ENCODE peak calls at places on chromosomes 2 and 18, in five cellular contexts. U, S, Y, J and Z are unnamed samples. For H3K27me3, the result is how much of the 10 kb centered on the place peaks cover.

GRCh38 chr2:101255501-101255900 is 2.8 kb downstream of the CNOT11 start:
- DNase-seq in J (no peak), Y (no peak), S (no peak), U (no peak), Z (peak)

GRCh38 chr2:11141319-11141718 is 13.9 kb upstream of the SLC66A3 start:
- DNase-seq in Y (no peak), S (no peak), J (no peak), U (no peak), Z (no peak)

GRCh38 chr2:119082821-119083400 is 75.6 kb downstream of the C1QL2 start:
- DNase-seq in Y (no peak), S (no peak), J (no peak), U (no peak), Z (no peak)

GRCh38 chr2:226174390-226174789 is 625.2 kb downstream of the IRS1 start:
- DNase-seq in J (no peak), U (no peak), S (no peak), Y (no peak), Z (no peak)

GRCh38 chr18:49560277-49561126 is 1.4 kb upstream of the LIPG start:
- DNase-seq in Y (peak), U (no peak), J (no peak), S (peak), Z (no peak)

GRCh38 chr2:56713161-56713676 is 529.4 kb downstream of the CCDC85A start:
- DNase-seq in U (no peak), S (no peak), Y (no peak), J (no peak), Z (peak)

GRCh38 chr2:61426267-61426897 is 44.5 kb downstream of the USP34 start:
- DNase-seq in J (peak), U (no peak), S (peak), Y (peak), Z (no peak)

GRCh38 chr2:12456293-12457151 is 260.2 kb upstream of the TRIB2 start:
- DNase-seq in S (peak), Y (peak), U (peak), J (peak), Z (peak)

GRCh38 chr18:9038277-9038871 is 64.1 kb upstream of the NDUFV2 start:
- DNase-seq in S (no peak), U (peak), J (no peak), Y (no peak), Z (no peak)

GRCh38 chr2:64035067-64035942 is 16.1 kb upstream of the VPS54 start:
- DNase-seq in Y (no peak), U (no peak), J (no peak), S (no peak), Z (no peak)

GRCh38 chr2:234500394-234501006 is 3.6 kb upstream of the ARL4C start:
- DNase-seq in Y (no peak), U (no peak), S (peak), J (peak), Z (peak)

GRCh38 chr2:156748238-156748637 is 312.1 kb downstream of the GPD2 start:
- DNase-seq in Y (no peak), J (no peak), S (no peak), U (no peak), Z (no peak)

GRCh38 chr2:218895326-218895725 is 14.7 kb downstream of the WNT10A start:
- DNase-seq in Y (no peak), S (no peak), U (no peak), J (no peak), Z (no peak)

GRCh38 chr2:218895758-218896500 is 15.3 kb downstream of the WNT10A start:
- DNase-seq in Y (no peak), J (no peak), S (no peak), U (no peak), Z (no peak)

GRCh38 chr2:218892693-218893348 is 12.2 kb downstream of the WNT10A start:
- DNase-seq in Y (peak), U (no peak), J (peak), S (peak), Z (peak)

GRCh38 chr2:218893349-218894167 is 12.9 kb downstream of the WNT10A start:
- DNase-seq in S (no peak), J (no peak), Y (no peak), U (no peak), Z (no peak)

GRCh38 chr2:218894168-218895157 is 13.8 kb downstream of the WNT10A start:
- DNase-seq in U (no peak), J (no peak), S (no peak), Y (no peak), Z (no peak)
- H3K27me3 ChIP-seq in U (under half), J (under half), S (half or more), Y (under half), Z (half or more)

DNA sequence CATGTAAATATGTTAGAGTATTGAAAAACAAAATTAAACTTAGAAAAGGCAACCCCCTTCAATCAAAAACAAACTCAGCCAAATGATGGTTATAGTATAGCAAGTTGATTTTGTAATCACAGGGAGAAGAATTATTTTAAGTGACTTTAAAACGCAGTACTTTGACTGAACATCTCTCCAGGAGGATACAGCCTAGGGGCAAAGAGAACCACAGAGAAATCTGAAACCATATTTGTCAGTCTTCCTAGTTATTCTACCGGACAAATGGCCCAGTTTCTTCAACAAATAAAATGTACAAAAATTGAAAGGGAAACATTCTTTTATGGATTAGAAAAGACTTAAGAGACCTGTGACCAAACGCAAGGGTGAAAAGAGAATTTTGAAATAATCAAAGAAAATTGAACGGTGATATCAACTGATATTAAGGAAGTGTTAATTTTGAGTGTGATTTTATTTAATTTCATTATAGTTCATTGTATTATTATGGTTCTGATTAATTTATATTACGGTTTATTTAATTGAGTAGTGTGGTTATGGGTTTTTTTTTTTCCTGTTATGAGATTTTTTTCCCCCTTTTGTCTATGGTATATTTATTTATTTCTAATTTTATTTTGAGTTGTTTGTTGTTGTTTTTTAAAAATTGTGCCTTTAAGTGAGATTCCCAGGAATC is 75.3 kb downstream of the HNRNPLL start:
- DNase-seq in S (no peak), U (no peak), J (no peak), Y (no peak), Z (no peak)
- H3K27me3 ChIP-seq in S (under half), U (under half), J (under half), Y (under half), Z (under half)

DNA sequence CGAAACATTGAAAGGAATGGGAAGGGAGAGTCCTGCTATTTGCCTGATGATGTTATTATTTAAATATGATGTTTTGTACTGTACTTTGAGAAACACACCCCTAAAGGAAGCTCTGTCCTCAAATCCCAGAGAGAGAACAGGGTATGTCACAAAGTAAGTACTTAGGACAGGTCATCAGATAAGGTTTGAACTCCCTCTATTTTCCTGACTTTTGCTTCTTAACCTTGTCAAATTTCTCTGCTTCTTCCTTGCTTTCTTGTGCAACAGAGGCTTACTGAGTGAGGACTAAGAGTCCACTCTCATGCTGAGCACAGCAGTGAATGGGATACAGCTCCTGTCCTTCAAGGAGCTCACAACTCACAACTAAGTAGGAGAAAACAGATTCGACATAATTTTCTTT is 3.7 kb downstream of the DGUOK start:
- DNase-seq in J (no peak), U (no peak), Y (no peak), S (no peak), Z (no peak)
- H3K27me3 ChIP-seq in J (under half), U (under half), Y (under half), S (under half), Z (under half)

DNA sequence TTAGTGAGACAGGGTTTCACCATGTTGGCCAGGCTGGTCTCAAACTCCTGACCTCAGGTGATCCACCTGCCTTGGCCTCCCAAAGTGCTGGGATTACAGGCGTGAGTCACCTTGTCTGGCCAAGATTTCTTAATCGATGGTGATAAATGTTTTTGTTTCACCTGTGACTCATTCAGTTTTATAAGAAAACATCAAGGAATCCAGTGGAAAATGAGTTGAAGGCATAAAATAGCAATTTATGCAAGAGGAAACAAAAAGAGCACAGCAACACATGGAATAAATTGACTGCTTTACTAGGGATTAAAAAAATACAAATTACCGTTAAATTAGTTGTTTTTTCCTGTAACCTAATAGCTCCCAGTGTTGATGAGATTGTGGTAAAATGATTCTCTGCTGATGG is 80.2 kb downstream of the CDK15 start:
- DNase-seq in U (no peak), Y (no peak), J (no peak), S (no peak), Z (peak)
- H3K27me3 ChIP-seq in U (under half), Y (under half), J (under half), S (under half), Z (under half)

DNA sequence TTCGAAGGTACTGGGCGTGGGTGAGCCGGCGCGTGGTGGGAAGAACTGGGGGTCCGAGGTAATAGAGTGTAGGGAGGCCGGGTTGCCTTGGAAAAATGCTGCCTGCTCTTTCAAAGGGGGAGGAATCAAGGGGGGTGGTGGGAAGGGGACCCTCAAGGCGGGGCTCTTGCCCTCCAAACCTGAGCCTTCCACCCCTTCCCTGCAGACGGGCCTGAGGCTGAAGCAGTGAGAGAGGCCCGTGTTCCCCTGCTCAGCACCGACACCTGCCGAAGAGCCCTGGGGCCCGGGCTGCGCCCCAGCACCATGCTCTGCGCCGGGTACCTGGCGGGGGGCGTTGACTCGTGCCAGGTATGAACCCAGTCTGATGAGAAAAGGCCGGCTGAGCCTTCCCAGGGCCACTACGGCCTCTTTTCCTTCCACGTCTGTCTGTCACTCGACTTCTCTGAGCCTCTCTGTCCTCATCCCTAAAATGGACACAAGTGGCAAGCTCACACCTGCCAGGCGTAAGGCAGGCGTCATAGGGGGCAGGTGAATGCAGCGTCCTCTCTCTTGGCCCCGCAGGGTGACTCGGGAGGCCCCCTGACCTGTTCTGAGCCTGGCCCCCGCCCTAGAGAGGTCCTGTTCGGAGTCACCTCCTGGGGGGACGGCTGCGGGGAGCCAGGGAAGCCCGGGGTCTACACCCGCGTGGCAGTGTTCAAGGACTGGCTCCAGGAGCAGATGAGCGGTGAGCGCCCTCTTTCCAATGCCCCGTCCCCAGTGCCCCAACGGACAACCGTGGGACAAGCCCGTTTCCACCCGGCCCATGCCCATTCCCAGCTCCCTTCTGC is 2.9 kb downstream of the PRSS56 start:
- DNase-seq in Y (no peak), U (no peak), J (no peak), S (no peak), Z (no peak)
- H3K27me3 ChIP-seq in Y (under half), U (half or more), J (under half), S (half or more), Z (half or more)

GRCh38 chr2:176063958-176064357 is 19.8 kb downstream of the EVX2 start:
- DNase-seq in S (no peak), U (no peak), Y (no peak), J (no peak), Z (no peak)
- H3K27me3 ChIP-seq in S (half or more), U (under half), Y (under half), J (half or more), Z (under half)

GRCh38 chr18:36114738-36115137 is 14.4 kb downstream of the SLC39A6 start:
- DNase-seq in J (no peak), S (no peak), U (no peak), Y (no peak), Z (no peak)
- H3K27me3 ChIP-seq in J (under half), S (under half), U (under half), Y (under half), Z (under half)

GRCh38 chr2:240708457-240708856 is 16.8 kb downstream of the AQP12A start:
- DNase-seq in S (no peak), U (no peak), J (no peak), Y (no peak), Z (no peak)
- H3K27me3 ChIP-seq in S (under half), U (under half), J (under half), Y (under half), Z (under half)

GRCh38 chr18:34915046-34915445 is 126.2 kb upstream of the MAPRE2 start:
- DNase-seq in Y (no peak), J (no peak), S (no peak), U (no peak), Z (no peak)
- H3K27me3 ChIP-seq in Y (under half), J (under half), S (under half), U (under half), Z (under half)

GRCh38 chr2:67694464-67694863 is 297.3 kb downstream of the ETAA1 start:
- DNase-seq in S (no peak), U (no peak), J (no peak), Y (no peak), Z (no peak)
- H3K27me3 ChIP-seq in S (under half), U (under half), J (under half), Y (under half), Z (under half)